ENCODE peak calls at places on chromosomes 13 and 19, in four cellular contexts. K is brain microvascular endothelial cell, X is body of pancreas, F is fibroblast of mammary gland. C is an unnamed sample.
A peak's percentile ranks its signal among the peaks of the same experiment; 100 is the strongest.

GRCh38 chr19:55545443-55545842 is at the start of gene SBK3:
- DNase-seq in X (no peak), K (no peak), F (no peak), C (no peak)

GRCh38 chr13:47076536-47076935 is 179.7 kb upstream of the HTR2A start:
- DNase-seq in F (peak; percentile 52), K (no peak), X (no peak), C (no peak)

GRCh38 chr13:102704238-102704750 is 9.4 kb upstream of the METTL21C start:
- DNase-seq in X (no peak), K (no peak), F (no peak), C (no peak)

GRCh38 chr13:43348397-43348796 is 325.0 kb downstream of the DNAJC15 start:
- DNase-seq in F (peak; percentile 49), K (peak; percentile 59), X (no peak), C (peak; percentile 80)

GRCh38 chr13:43629691-43630480 is 156.9 kb downstream of the ENOX1 start:
- DNase-seq in X (no peak), K (no peak), F (peak; percentile 33), C (peak; percentile 26)

GRCh38 chr13:95099541-95099940 is 201.7 kb downstream of the ABCC4 start:
- DNase-seq in X (no peak), K (peak; percentile 94), F (peak; percentile 87), C (peak; percentile 45)

GRCh38 chr19:14528419-14529253 is 758 bp upstream of the TECR start:
- DNase-seq in F (peak; percentile 36), K (no peak), X (no peak), C (no peak)

GRCh38 chr19:35712910-35713845 is 4.6 kb upstream of the KMT2B start:
- DNase-seq in X (no peak), K (no peak), F (peak; percentile 22), C (no peak)

GRCh38 chr13:75345191-75345590 is 136.8 kb downstream of the TBC1D4 start:
- DNase-seq in K (peak; percentile 26), X (no peak), F (peak; percentile 17), C (peak; percentile 33)

GRCh38 chr13:27182844-27183497 is 11.4 kb upstream of the USP12 start:
- DNase-seq in F (peak; percentile 98), K (peak; percentile 92), X (peak; percentile 54), C (peak; percentile 95)

GRCh38 chr13:31768351-31768750 is 29.0 kb downstream of the RXFP2 start:
- DNase-seq in F (no peak), K (no peak), X (no peak), C (no peak)

GRCh38 chr19:38736413-38737280 is 7.6 kb downstream of the CAPN12 start:
- DNase-seq in K (no peak), X (peak; percentile 60), F (peak; percentile 12), C (no peak)

GRCh38 chr13:102825921-102826706 is 19.7 kb upstream of the ERCC5 start:
- DNase-seq in F (peak; percentile 96), K (peak; percentile 59), X (no peak), C (peak; percentile 95)

GRCh38 chr19:52464798-52465470 is 11.6 kb downstream of the ZNF578 start:
- DNase-seq in K (no peak), X (no peak), F (no peak), C (no peak)

GRCh38 chr19:15498910-15499309 is 9.4 kb upstream of the CYP4F22 start:
- DNase-seq in K (no peak), F (no peak), X (no peak), C (no peak)

GRCh38 chr13:52085416-52085815 is 43.5 kb downstream of the NEK5 start:
- DNase-seq in K (peak; percentile 39), X (no peak), F (peak; percentile 81), C (peak; percentile 51)

GRCh38 chr13:48561461-48562224 is 28.8 kb upstream of the RCBTB2 start:
- DNase-seq in X (no peak), K (no peak), F (no peak), C (no peak)

GRCh38 chr19:39139305-39140194 is 14.0 kb downstream of the PAK4 start:
- DNase-seq in X (no peak), F (no peak), K (no peak), C (no peak)

GRCh38 chr13:19586904-19587634 is 25.7 kb upstream of the TPTE2 start:
- DNase-seq in K (no peak), F (peak; percentile 47), X (no peak), C (peak; percentile 7)

GRCh38 chr19:39053276-39054090 is 21.1 kb upstream of the FBXO27 start:
- DNase-seq in F (no peak), X (no peak), K (no peak), C (no peak)

GRCh38 chr19:49793561-49793840 is 19.6 kb downstream of the FUZ start:
- DNase-seq in X (no peak), K (no peak), F (peak; percentile 53), C (no peak)

GRCh38 chr19:2438178-2438577 is 10.8 kb upstream of the TIMM13 start:
- DNase-seq in F (no peak), K (no peak), X (no peak), C (no peak)

GRCh38 chr19:45638930-45639729 is at the start of gene EML2:
- DNase-seq in F (no peak), X (peak; percentile 49), K (no peak), C (no peak)

GRCh38 chr13:27283906-27284523 is 13.4 kb downstream of the RASL11A start:
- DNase-seq in F (peak; percentile 44), K (no peak), X (no peak), C (peak; percentile 39)

GRCh38 chr19:18220632-18221275 is 5.5 kb downstream of the PDE4C start:
- DNase-seq in K (no peak), X (no peak), F (no peak), C (no peak)

GRCh38 chr19:12788682-12789097 is 2.6 kb upstream of the JUNB start:
- DNase-seq in X (peak; percentile 80), K (peak; percentile 67), F (peak; percentile 74), C (peak; percentile 83)

GRCh38 chr19:48190288-48191284 is 20.1 kb downstream of the ZSWIM9 start:
- DNase-seq in F (peak; percentile 82), K (peak; percentile 27), X (peak; percentile 44), C (peak; percentile 39)
- TF ChIP-seq CTCF in F (no peak), K (peak; percentile 27), X (no peak), C (no peak)

GRCh38 chr19:29084266-29084665 is 128.7 kb downstream of the UQCRFS1 start:
- DNase-seq in F (peak; percentile 31), X (no peak), K (no peak), C (peak; percentile 10)
- TF ChIP-seq CTCF in F (peak; percentile 45), X (no peak), K (no peak), C (peak; percentile 37)

GRCh38 chr13:25372275-25373081 is 704 bp downstream of the ATP8A2 start:
- DNase-seq in X (no peak), K (no peak), F (no peak), C (no peak)
- TF ChIP-seq CTCF in X (no peak), K (no peak), F (no peak), C (no peak)

DNA sequence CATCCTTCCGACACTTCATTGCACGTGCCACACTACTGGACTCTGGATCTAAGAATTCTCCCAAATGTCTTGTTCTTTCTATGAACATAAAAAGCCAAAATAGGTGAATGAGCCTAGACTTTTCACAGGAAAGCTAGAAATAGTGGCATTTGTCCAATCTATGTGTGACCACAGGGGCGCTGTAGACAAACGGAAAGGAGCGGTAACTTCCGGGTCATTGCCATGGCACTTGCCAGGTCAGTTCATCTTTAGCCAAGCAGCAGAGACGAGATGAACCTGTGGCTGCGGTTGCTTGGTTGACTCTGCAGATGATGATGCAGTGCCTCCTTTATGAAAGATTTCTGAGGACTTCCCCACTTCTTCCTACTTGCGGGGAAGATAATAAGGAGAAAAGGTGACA is 65.6 kb downstream of the ADGRE1 start:
- DNase-seq in K (no peak), X (no peak), F (no peak), C (no peak)
- TF ChIP-seq CTCF in K (no peak), X (no peak), F (no peak), C (no peak)

C was measured in cardiac fibroblast.